ENCODE peak calls at places on chromosomes 2 and 18, in nine cellular contexts. R is astrocyte of the cerebellum, B is uterus, L is esophagus squamous epithelium, W is spleen, X is PC-3, N is kidney, Y is heart left ventricle, K is pancreas. T is an unnamed sample.

GRCh38 chr2:225399509-225399908 is at the start of gene NYAP2:
- DNase-seq in K (no peak), L (no peak), X (no peak), N (no peak), R (no peak), Y (no peak), W (no peak), B (no peak), T (no peak)

GRCh38 chr2:104766683-104767082 is 87.2 kb upstream of the POU3F3 start:
- DNase-seq in X (no peak), K (no peak), N (no peak), B (no peak), L (no peak), R (no peak), Y (no peak), W (no peak), T (no peak)

GRCh38 chr18:74996055-74996454 is 212.9 kb downstream of the PTGR3 start:
- DNase-seq in W (no peak), K (no peak), X (no peak), B (no peak), N (no peak), R (no peak), Y (no peak), L (no peak), T (no peak)

GRCh38 chr2:26477911-26478253 is at the start of gene OTOF:
- DNase-seq in X (peak), N (peak), R (no peak), K (no peak), Y (peak), B (no peak), L (no peak), W (no peak), T (peak)

GRCh38 chr2:240813231-240813921 is 6.6 kb downstream of the KIF1A start:
- DNase-seq in N (no peak), R (no peak), Y (no peak), L (no peak), X (no peak), K (no peak), B (no peak), W (peak), T (no peak)

GRCh38 chr2:241936457-241937133 is 67.1 kb downstream of the RTP5 start:
- DNase-seq in Y (no peak), W (no peak), K (no peak), B (peak), X (no peak), R (no peak), N (no peak), L (no peak), T (no peak)

GRCh38 chr2:70498054-70498453 is 55.6 kb downstream of the TGFA start:
- DNase-seq in K (no peak), W (no peak), B (no peak), X (peak), R (no peak), L (no peak), Y (no peak), N (no peak), T (no peak)

GRCh38 chr2:71889991-71890684 is 257.5 kb downstream of the CYP26B1 start:
- DNase-seq in N (no peak), R (peak), L (no peak), K (no peak), Y (no peak), W (no peak), B (no peak), X (peak), T (peak)

GRCh38 chr2:150090031-150090430 is 397.4 kb downstream of the RND3 start:
- DNase-seq in R (no peak), N (no peak), W (no peak), X (no peak), Y (no peak), K (no peak), L (no peak), B (no peak), T (no peak)

GRCh38 chr2:159262226-159262625 is 24.3 kb downstream of the WDSUB1 start:
- DNase-seq in W (no peak), N (no peak), B (no peak), X (no peak), L (no peak), Y (no peak), K (no peak), R (no peak), T (peak)

GRCh38 chr2:128594953-128595677 is 276.4 kb upstream of the HS6ST1 start:
- DNase-seq in Y (no peak), R (no peak), K (peak), N (no peak), W (no peak), L (no peak), B (no peak), X (no peak), T (no peak)

DNA sequence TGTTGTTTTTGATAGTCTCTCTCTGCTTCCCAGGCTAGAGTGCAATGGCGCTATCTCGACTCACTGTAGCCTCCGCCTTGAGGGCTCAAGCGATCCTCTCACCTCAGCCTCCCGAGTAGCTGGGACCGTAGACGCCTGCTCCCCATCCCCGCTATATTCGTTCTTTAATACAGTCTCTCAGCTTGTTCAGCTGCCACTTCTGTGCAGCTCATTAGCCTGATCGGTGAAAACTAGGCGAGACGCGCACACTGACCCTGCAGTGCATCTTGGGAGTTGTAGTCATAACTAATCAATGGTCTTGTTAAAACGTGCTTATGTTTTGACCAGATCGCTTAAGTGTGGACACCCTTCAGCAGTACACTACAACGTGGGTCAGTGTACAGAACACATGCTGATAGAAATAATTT is 1.2 kb upstream of the PPP4R3B start:
- DNase-seq in L (no peak), B (peak), K (peak), W (peak), R (no peak), Y (peak), X (peak), N (peak), T (peak)
- TF ChIP-seq CTCF in L (no peak), B (no peak), K (no peak), W (no peak), R (no peak), Y (no peak), X (no peak), N (no peak), T (no peak)

GRCh38 chr18:905948-906415 is 1.3 kb downstream of the ADCYAP1 start:
- DNase-seq in Y (no peak), B (no peak), L (no peak), W (no peak), N (no peak), K (no peak), X (no peak), R (no peak), T (no peak)
- H3K4me3 ChIP-seq in Y (peak), B (no peak), L (no peak), W (peak), N (no peak), K (no peak), X (no peak), R (peak), T (no peak)

GRCh38 chr18:23701544-23702064 is 12.4 kb downstream of the LAMA3 start:
- DNase-seq in R (no peak), B (no peak), L (no peak), Y (no peak), K (no peak), N (no peak), X (no peak), W (no peak), T (no peak)
- TF ChIP-seq CTCF in R (no peak), B (no peak), L (no peak), Y (no peak), K (no peak), N (no peak), X (no peak), W (no peak), T (no peak)

DNA sequence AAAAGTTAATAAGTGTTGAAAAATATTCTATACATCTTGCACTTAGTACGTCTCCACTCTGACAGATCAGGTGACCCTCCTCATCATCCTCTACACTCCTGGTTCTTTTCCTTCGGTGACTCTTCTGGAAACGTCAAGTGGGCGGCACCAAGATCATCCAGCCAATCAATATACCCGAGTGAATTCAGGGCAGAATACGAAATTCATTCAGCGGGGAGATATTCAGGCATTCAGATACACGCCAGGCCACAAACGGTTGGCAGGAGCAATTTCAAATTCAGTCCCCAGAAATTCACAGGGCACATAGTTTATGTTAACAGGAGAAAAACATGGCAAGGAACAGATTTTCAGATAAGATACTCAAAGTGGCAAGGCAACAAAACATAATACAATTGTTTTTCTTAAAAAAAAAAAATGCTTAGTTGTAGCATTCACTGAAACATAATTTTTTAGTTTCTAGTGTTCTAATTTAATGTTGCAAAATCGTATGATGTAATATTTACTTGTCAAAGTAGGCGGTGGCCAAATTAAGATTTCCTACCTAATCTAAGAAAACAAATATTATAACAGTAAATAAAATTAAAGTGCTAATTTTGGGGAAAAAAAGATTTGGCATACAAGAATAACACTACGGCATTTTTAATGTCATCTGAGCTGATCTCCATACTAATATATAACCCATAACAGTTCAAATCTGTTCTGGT is 4.2 kb downstream of the CLK1 start:
- DNase-seq in B (no peak), L (no peak), R (no peak), X (no peak), N (no peak), Y (no peak), K (no peak), W (no peak), T (no peak)
- H3K4me3 ChIP-seq in B (peak), L (no peak), R (no peak), X (peak), N (peak), Y (no peak), K (peak), W (peak), T (no peak)